ENCODE peak calls at places on chromosomes 3 and 15, in eight cellular contexts. W is stomach, I is fibroblast of the aortic adventitia, M is epithelial cell of esophagus, O is type B pancreatic cell, Q is sigmoid colon, U is endothelial cell of umbilical vein, L is WERI-Rb-1. S is an unnamed sample.

GRCh38 chr3:127136024-127136600 is 56.8 kb upstream of the PRR23E start:
- DNase-seq in W (no peak), I (no peak), M (no peak), O (no peak), Q (peak; percentile 60), U (no peak), L (no peak), S (peak; percentile 81)

GRCh38 chr3:174846055-174846454 is 13.1 kb upstream of the NAALADL2 start:
- DNase-seq in W (no peak), I (no peak), M (no peak), O (no peak), Q (no peak), U (no peak), L (no peak), S (no peak)

GRCh38 chr3:183122257-183122932 is 23.1 kb upstream of the MCCC1 start:
- DNase-seq in W (no peak), I (peak; percentile 86), M (peak; percentile 49), O (no peak), Q (no peak), U (peak; percentile 95), L (no peak), S (no peak)

GRCh38 chr3:128547368-128547987 is 54.5 kb upstream of the GATA2 start:
- DNase-seq in W (no peak), I (peak; percentile 51), M (peak; percentile 82), O (peak; percentile 56), Q (no peak), U (no peak), L (no peak), S (peak; percentile 64)

GRCh38 chr15:92808611-92809063 is 91.5 kb upstream of the CHD2 start:
- DNase-seq in W (no peak), I (peak; percentile 77), M (peak; percentile 64), O (no peak), Q (peak; percentile 82), U (no peak), L (no peak), S (no peak)

GRCh38 chr3:4582634-4583033 is 89.5 kb downstream of the ITPR1 start:
- DNase-seq in W (no peak), I (peak; percentile 37), M (peak; percentile 18), O (no peak), Q (no peak), U (no peak), L (no peak), S (no peak)

GRCh38 chr3:16658004-16658932 is 53.0 kb upstream of the DAZL start:
- DNase-seq in W (no peak), I (no peak), M (no peak), O (no peak), Q (no peak), U (no peak), L (no peak), S (no peak)

GRCh38 chr15:80778964-80779657 is at the start of gene CEMIP:
- DNase-seq in W (peak; percentile 82), I (peak; percentile 91), M (peak; percentile 85), O (peak; percentile 91), Q (peak; percentile 85), U (peak; percentile 72), L (peak; percentile 82), S (peak; percentile 97)

GRCh38 chr3:78322780-78323179 is 1282.9 kb downstream of the ROBO2 start:
- DNase-seq in W (no peak), I (no peak), M (no peak), O (no peak), Q (no peak), U (no peak), L (no peak), S (no peak)

GRCh38 chr3:194468086-194468485 is 18.7 kb downstream of the ATP13A3 start:
- DNase-seq in W (no peak), I (peak; percentile 53), M (no peak), O (no peak), Q (no peak), U (no peak), L (no peak), S (no peak)

GRCh38 chr3:46736006-46736872 is 18.6 kb upstream of the PRSS50 start:
- DNase-seq in W (peak; percentile 3), I (no peak), M (no peak), O (peak; percentile 60), Q (no peak), U (no peak), L (no peak), S (peak; percentile 78)

GRCh38 chr15:80893777-80894176 is 95.8 kb downstream of the MESD start:
- DNase-seq in W (no peak), I (peak; percentile 88), M (no peak), O (no peak), Q (no peak), U (no peak), L (no peak), S (no peak)

GRCh38 chr3:144362126-144362525 is 390.5 kb downstream of the DIPK2A start:
- DNase-seq in W (no peak), I (no peak), M (peak; percentile 52), O (no peak), Q (no peak), U (no peak), L (no peak), S (no peak)

GRCh38 chr15:37375529-37375928 is 275.2 kb upstream of the MEIS2 start:
- DNase-seq in W (no peak), I (no peak), M (no peak), O (no peak), Q (no peak), U (no peak), L (no peak), S (no peak)

GRCh38 chr3:46634856-46635255 is 22.5 kb downstream of the FAM240A start:
- DNase-seq in W (no peak), I (no peak), M (no peak), O (no peak), Q (no peak), U (no peak), L (no peak), S (peak; percentile 63)

GRCh38 chr3:126731044-126731443 is 27.0 kb downstream of the CHCHD6 start:
- DNase-seq in W (no peak), I (no peak), M (no peak), O (no peak), Q (peak; percentile 53), U (no peak), L (no peak), S (no peak)

GRCh38 chr15:76982756-76983155 is 12.2 kb upstream of the PSTPIP1 start:
- DNase-seq in W (no peak), I (no peak), M (no peak), O (no peak), Q (no peak), U (no peak), L (no peak), S (no peak)

GRCh38 chr3:138696661-138697370 is 88.2 kb downstream of the FAIM start:
- DNase-seq in W (no peak), I (peak; percentile 60), M (no peak), O (no peak), Q (no peak), U (no peak), L (no peak), S (no peak)

DNA sequence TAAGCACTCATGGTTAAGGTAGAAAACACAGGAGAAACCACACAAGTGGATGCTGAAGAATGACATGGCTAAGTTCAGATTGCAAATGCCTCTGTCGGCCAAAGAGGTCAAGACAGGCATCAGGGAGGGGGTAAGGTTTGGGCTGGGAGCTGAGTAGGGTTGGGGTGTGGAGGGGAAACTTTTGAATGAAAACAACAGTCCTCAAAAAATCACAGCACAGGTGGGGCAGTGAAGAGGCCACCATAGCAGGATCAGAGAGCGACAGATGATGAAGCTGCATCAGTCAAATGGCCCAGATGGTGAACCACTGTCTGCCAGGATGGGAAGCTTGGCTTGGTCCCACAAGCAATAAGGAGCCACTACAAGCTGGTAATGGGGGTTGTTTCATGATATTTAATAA is 74.9 kb downstream of the ADCY5 start:
- DNase-seq in W (no peak), I (no peak), M (no peak), O (no peak), Q (peak; percentile 32), U (no peak), L (no peak), S (no peak)
- TF ChIP-seq CTCF in W (no peak), I (no peak), M (no peak), O (no peak), Q (no peak), U (no peak), L (no peak), S (no peak)

DNA sequence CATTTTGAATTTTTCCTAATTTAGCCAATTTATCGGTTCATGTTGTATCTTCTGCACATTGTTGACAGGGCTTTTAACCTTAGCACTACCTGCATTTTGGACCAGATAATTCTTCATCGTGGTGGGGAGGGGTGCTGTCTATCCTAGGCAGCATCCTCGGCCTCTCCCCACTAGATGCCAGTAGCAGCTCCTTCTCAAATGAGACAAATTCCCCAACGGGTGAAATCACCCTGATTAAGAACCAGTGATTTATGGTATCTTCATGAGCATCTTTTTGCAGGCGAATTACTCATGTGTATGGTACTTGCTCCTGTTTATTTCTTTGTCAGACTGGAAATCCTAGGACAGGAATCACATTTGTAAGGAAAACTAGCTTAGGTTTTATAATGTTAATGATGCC is 68.0 kb downstream of the C3orf70 start:
- DNase-seq in W (no peak), I (peak; percentile 2), M (no peak), O (no peak), Q (no peak), U (no peak), L (peak; percentile 29), S (no peak)
- TF ChIP-seq CTCF in W (no peak), I (no peak), M (no peak), O (no peak), Q (no peak), U (no peak), L (peak; percentile 51), S (no peak)

DNA sequence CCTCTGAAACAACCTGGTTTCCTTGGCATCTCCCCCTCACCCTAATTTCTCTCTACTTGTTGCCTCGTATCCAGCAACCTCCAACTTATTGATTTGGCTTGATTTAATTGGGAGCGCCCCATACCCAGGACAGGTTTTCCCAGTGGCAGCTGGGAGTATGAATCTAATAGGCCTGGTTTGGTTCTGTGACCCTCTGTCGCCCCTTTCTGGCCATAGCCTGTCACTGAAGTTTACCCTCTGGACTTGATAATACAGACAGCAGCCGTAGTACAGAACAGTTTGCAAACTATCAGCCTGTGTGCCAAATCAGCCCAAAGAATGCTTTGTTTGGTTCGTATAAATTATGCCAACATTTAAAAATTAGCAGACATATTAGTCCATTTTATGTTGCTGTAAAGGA is 525.1 kb upstream of the GOLIM4 start:
- DNase-seq in W (peak; percentile 33), I (no peak), M (peak; percentile 23), O (no peak), Q (no peak), U (peak; percentile 13), L (peak; percentile 59), S (no peak)
- TF ChIP-seq CTCF in W (no peak), I (peak; percentile 21), M (peak; percentile 44), O (peak; percentile 77), Q (no peak), U (peak; percentile 43), L (peak; percentile 77), S (peak; percentile 66)

DNA sequence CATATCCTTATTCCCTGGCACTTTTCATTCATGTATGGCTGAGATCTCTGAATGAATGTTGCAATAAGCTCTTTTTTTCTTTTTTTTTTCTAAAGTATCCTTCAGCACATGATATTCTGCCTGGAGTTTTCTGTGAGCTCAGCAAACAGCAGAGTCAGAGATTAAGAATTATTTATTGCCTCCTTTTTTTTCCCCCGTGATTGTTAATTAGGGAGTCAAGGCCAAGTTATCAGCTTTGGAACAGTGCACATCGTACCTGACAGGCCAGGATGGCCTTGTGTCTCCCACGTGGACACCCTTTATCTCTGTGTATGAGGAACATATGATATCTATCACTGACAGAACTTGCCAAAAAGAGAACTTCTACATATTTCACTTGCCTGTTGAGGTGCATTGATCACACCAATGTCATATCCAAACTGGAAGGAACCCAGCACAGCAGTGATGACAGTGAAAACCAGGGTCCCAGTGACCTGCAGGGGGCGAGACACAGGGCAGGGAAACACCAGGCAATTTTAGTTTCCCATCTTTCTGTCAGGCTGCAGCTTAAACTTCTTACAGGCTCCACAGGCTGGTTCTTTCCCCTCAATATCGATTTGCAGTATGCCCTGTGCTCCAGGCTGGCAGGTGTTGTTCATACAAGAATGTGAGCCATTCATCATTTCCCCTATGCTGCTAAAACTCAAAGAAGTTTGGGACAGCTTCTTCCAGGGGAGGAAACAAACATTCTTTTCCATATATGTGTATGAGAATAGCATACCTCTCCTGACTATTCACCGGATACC is 8.2 kb downstream of the SLC2A2 start:
- DNase-seq in W (no peak), I (no peak), M (no peak), O (no peak), Q (no peak), U (no peak), L (no peak), S (no peak)
- TF ChIP-seq CTCF in W (no peak), I (peak; percentile 24), M (no peak), O (peak; percentile 55), Q (no peak), U (peak; percentile 19), L (peak; percentile 68), S (no peak)

S was measured in osteocyte.